ENCODE peak calls at places on chromosome 12, in four cellular contexts. One of them, this sample, is unnamed.

GRCh38 chr12:53287741-53288216 is 7.6 kb upstream of the PFDN5 start:
- DNase-seq in testis: peak
- DNase-seq in A673: peak
- DNase-seq in PC-9: peak
- DNase-seq in this sample: peak

GRCh38 chr12:48765753-48766162 is 23.1 kb downstream of the ADCY6 start:
- DNase-seq in testis: peak
- DNase-seq in A673: no peak
- DNase-seq in PC-9: no peak
- DNase-seq in this sample: peak

GRCh38 chr12:127650626-127651025 is 616.3 kb upstream of the TMEM132C start:
- DNase-seq in PC-9: no peak
- DNase-seq in testis: no peak
- DNase-seq in A673: no peak
- DNase-seq in this sample: no peak

GRCh38 chr12:122042910-122043309 is 21.2 kb downstream of the BCL7A start:
- DNase-seq in PC-9: no peak
- DNase-seq in testis: no peak
- DNase-seq in A673: no peak
- DNase-seq in this sample: no peak

GRCh38 chr12:118299791-118300460 is 72.8 kb downstream of the TAOK3 start:
- DNase-seq in PC-9: no peak
- DNase-seq in testis: no peak
- DNase-seq in A673: peak
- DNase-seq in this sample: no peak

GRCh38 chr12:46271846-46272245 is 3.0 kb upstream of the SLC38A1 start:
- DNase-seq in PC-9: no peak
- DNase-seq in testis: no peak
- DNase-seq in A673: no peak
- DNase-seq in this sample: no peak

GRCh38 chr12:991350-992278 is 591 bp downstream of the ERC1 start:
- DNase-seq in PC-9: no peak
- DNase-seq in testis: peak
- DNase-seq in A673: peak
- DNase-seq in this sample: peak

GRCh38 chr12:51985136-51985835 is 21.5 kb upstream of the TAMALIN start:
- DNase-seq in PC-9: no peak
- DNase-seq in A673: no peak
- DNase-seq in testis: no peak
- DNase-seq in this sample: no peak

GRCh38 chr12:19287302-19287701 is 152.0 kb upstream of the AEBP2 start:
- DNase-seq in A673: no peak
- DNase-seq in testis: no peak
- DNase-seq in PC-9: no peak
- DNase-seq in this sample: no peak

GRCh38 chr12:124480469-124481256 is 86.7 kb downstream of the NCOR2 start:
- DNase-seq in A673: no peak
- DNase-seq in testis: peak
- DNase-seq in PC-9: peak
- DNase-seq in this sample: no peak

GRCh38 chr12:1083888-1084262 is 92.9 kb downstream of the ERC1 start:
- DNase-seq in PC-9: no peak
- DNase-seq in testis: peak
- DNase-seq in A673: peak
- DNase-seq in this sample: no peak

GRCh38 chr12:2299207-2299606 is 246.4 kb downstream of the CACNA1C start:
- DNase-seq in A673: no peak
- DNase-seq in testis: no peak
- DNase-seq in PC-9: no peak
- DNase-seq in this sample: no peak

GRCh38 chr12:77845831-77846230 is 15.1 kb downstream of the NAV3 start:
- DNase-seq in A673: peak
- DNase-seq in PC-9: no peak
- DNase-seq in testis: no peak
- DNase-seq in this sample: no peak

GRCh38 chr12:69252033-69252432 is 12.7 kb downstream of the CPSF6 start:
- DNase-seq in PC-9: no peak
- DNase-seq in A673: no peak
- DNase-seq in testis: no peak
- DNase-seq in this sample: no peak

GRCh38 chr12:30180602-30181001 is 396.9 kb upstream of the TMTC1 start:
- DNase-seq in PC-9: no peak
- DNase-seq in A673: no peak
- DNase-seq in testis: no peak
- DNase-seq in this sample: no peak

GRCh38 chr12:53078425-53079225 is 565 bp downstream of the SPRYD3 start:
- DNase-seq in A673: peak
- DNase-seq in PC-9: no peak
- DNase-seq in testis: no peak
- DNase-seq in this sample: peak

GRCh38 chr12:11724888-11725310 is 75.4 kb downstream of the ETV6 start:
- DNase-seq in PC-9: no peak
- DNase-seq in testis: peak
- DNase-seq in A673: peak
- DNase-seq in this sample: no peak

GRCh38 chr12:75658826-75659823 is 147.7 kb upstream of the KRR1 start:
- DNase-seq in testis: no peak
- DNase-seq in PC-9: peak
- DNase-seq in A673: peak
- DNase-seq in this sample: no peak

DNA sequence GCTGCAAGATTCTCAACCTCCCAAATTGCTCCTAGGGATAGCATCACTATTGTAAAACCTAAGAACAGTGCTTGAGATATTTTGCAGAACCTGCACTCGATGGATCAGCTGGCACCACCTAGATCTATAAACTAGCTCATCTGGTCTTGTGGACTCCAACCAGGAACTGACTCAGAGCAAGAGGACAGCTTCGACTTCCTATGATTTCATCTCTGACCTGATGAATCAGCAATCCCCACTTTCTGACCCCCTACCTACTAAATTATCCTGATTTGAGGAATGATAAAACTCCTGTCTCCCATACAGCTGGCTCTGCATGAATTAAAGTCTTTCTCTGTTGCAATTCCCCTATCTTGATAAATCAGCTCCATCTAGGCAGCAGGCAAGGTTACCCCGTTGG is 117.8 kb downstream of the DYRK2 start:
- DNase-seq in PC-9: peak
- DNase-seq in A673: no peak
- DNase-seq in testis: no peak
- DNase-seq in this sample: no peak
- H3K4me3 ChIP-seq in PC-9: no peak
- H3K4me3 ChIP-seq in A673: no peak
- H3K4me3 ChIP-seq in testis: no peak
- H3K4me3 ChIP-seq in this sample: no peak

DNA sequence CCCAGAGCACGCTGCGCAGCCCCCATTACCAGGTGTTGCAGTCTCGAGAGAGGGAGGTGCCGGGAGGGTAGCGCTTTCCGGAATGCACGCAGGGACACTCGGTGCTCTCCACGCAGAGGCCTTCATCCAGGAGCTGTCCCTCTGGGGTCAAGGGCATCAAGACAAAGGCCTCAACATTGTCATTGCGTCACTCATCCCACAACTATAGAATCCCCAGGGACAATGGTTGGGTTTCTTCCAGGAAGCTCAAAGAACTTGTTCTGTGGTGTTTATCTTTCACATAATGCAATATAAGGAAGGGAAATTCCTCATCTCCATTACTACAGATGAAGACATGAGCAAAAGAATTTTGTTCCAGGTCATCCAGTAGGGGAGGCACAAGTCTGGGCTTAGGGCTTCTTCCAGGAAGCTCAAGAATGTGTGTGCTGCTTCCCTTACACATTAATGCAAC is 52.1 kb downstream of the VWF start:
- DNase-seq in PC-9: no peak
- DNase-seq in testis: no peak
- DNase-seq in A673: no peak
- DNase-seq in this sample: no peak
- H3K27ac ChIP-seq in PC-9: no peak
- H3K27ac ChIP-seq in testis: no peak
- H3K27ac ChIP-seq in A673: no peak
- H3K27ac ChIP-seq in this sample: no peak

GRCh38 chr12:32533971-32534590 is 134.7 kb downstream of the FGD4 start:
- DNase-seq in PC-9: peak
- DNase-seq in A673: peak
- DNase-seq in testis: peak
- DNase-seq in this sample: peak

GRCh38 chr12:32536000-32536345 is 136.6 kb downstream of the FGD4 start:
- DNase-seq in testis: no peak
- DNase-seq in A673: no peak
- DNase-seq in PC-9: no peak
- DNase-seq in this sample: no peak

GRCh38 chr12:32532951-32533350 is 133.6 kb downstream of the FGD4 start:
- DNase-seq in testis: no peak
- DNase-seq in A673: no peak
- DNase-seq in PC-9: no peak
- DNase-seq in this sample: no peak

GRCh38 chr12:32535260-32535999 is 136.1 kb downstream of the FGD4 start:
- DNase-seq in A673: peak
- DNase-seq in PC-9: peak
- DNase-seq in testis: peak
- DNase-seq in this sample: peak

DNA sequence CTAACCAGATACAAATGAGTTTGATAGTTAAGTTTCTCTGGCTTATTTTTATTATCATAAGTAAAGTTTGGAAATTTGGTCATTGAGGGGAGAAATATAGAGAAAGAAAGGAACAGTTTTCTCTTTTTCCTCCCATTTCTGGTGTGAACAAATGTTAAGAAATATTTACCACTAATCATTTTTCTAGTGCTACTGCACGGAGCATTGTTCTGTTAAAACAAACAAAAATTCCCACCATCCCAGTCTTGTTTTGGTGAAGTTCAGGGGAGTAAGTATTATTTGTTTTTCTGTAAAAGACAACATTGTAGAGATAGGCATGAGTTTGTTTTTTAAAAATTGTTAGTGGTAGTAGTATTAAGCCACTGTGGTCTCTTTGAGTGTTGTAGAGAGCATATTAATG is 135.3 kb downstream of the FGD4 start:
- DNase-seq in testis: no peak
- DNase-seq in PC-9: no peak
- DNase-seq in A673: no peak
- DNase-seq in this sample: no peak
- H3K4me3 ChIP-seq in testis: peak
- H3K4me3 ChIP-seq in PC-9: no peak
- H3K4me3 ChIP-seq in A673: peak
- H3K4me3 ChIP-seq in this sample: peak

GRCh38 chr12:114678718-114679117 is 5.3 kb downstream of the TBX3 start:
- DNase-seq in A673: no peak
- DNase-seq in testis: no peak
- DNase-seq in PC-9: no peak
- DNase-seq in this sample: no peak
- H3K27ac ChIP-seq in A673: no peak
- H3K27ac ChIP-seq in testis: no peak
- H3K27ac ChIP-seq in PC-9: no peak
- H3K27ac ChIP-seq in this sample: no peak

GRCh38 chr12:50928392-50928791 is 24.0 kb upstream of the HIGD1C start:
- DNase-seq in PC-9: no peak
- DNase-seq in A673: no peak
- DNase-seq in testis: no peak
- DNase-seq in this sample: no peak

GRCh38 chr12:50927356-50927755 is 25.0 kb upstream of the HIGD1C start:
- DNase-seq in A673: no peak
- DNase-seq in testis: no peak
- DNase-seq in PC-9: no peak
- DNase-seq in this sample: no peak

GRCh38 chr12:50926415-50926814 is 25.9 kb upstream of the HIGD1C start:
- DNase-seq in PC-9: no peak
- DNase-seq in testis: no peak
- DNase-seq in A673: no peak
- DNase-seq in this sample: no peak

GRCh38 chr12:50925920-50926319 is 26.4 kb upstream of the HIGD1C start:
- DNase-seq in testis: no peak
- DNase-seq in PC-9: no peak
- DNase-seq in A673: no peak
- DNase-seq in this sample: no peak

DNA sequence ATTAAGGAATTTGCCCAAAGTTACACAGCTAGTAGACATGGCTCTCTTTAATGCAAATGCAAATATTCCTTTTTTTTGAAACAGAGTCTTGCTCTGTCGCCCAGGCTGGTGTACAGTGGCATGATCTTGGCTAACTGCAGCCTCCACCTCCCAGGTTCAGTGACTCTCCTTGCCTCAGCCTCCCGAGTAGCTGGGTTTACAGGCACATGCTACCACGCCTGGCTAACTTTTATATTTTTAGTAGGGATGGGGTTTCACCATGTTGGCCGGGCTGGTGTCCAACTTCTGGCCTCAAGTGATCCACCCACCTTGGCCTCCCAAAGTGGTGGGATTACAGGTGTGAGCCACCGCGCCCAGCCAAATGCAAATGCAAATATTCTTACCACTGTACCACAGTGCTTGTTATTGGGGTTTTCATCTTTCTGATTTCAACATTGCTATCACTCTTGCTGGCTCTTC is 24.5 kb upstream of the HIGD1C start:
- DNase-seq in A673: no peak
- DNase-seq in PC-9: no peak
- DNase-seq in testis: no peak
- DNase-seq in this sample: no peak
- H3K4me3 ChIP-seq in A673: peak
- H3K4me3 ChIP-seq in PC-9: no peak
- H3K4me3 ChIP-seq in testis: peak
- H3K4me3 ChIP-seq in this sample: peak

GRCh38 chr12:109461846-109462766 is 15.0 kb downstream of the KCTD10 start:
- DNase-seq in testis: peak
- DNase-seq in PC-9: peak
- DNase-seq in A673: peak
- DNase-seq in this sample: peak
- H3K27ac ChIP-seq in testis: peak
- H3K27ac ChIP-seq in PC-9: peak
- H3K27ac ChIP-seq in A673: peak
- H3K27ac ChIP-seq in this sample: peak

GRCh38 chr12:40692617-40693502 is 621 bp downstream of the CNTN1 start:
- DNase-seq in A673: peak
- DNase-seq in testis: peak
- DNase-seq in PC-9: peak
- DNase-seq in this sample: peak

GRCh38 chr12:40689576-40689975 is 2.7 kb upstream of the CNTN1 start:
- DNase-seq in A673: no peak
- DNase-seq in testis: no peak
- DNase-seq in PC-9: no peak
- DNase-seq in this sample: no peak

GRCh38 chr12:40693503-40693863 is 1.2 kb downstream of the CNTN1 start:
- DNase-seq in PC-9: no peak
- DNase-seq in A673: peak
- DNase-seq in testis: peak
- DNase-seq in this sample: peak

GRCh38 chr12:40688085-40688725 is 4.0 kb upstream of the CNTN1 start:
- DNase-seq in A673: no peak
- DNase-seq in testis: peak
- DNase-seq in PC-9: no peak
- DNase-seq in this sample: no peak

GRCh38 chr12:40691913-40692616 is at the start of gene CNTN1:
- DNase-seq in testis: peak
- DNase-seq in A673: peak
- DNase-seq in PC-9: peak
- DNase-seq in this sample: peak
- H3K4me3 ChIP-seq in testis: peak
- H3K4me3 ChIP-seq in A673: peak
- H3K4me3 ChIP-seq in PC-9: peak
- H3K4me3 ChIP-seq in this sample: peak

This sample was measured in aorta.